ENCODE peak calls at places on chromosomes 5 and 9, in four cellular contexts. One of them, this sample, is unnamed.

GRCh38 chr9:926976-927375 is 49.5 kb upstream of the DMRT3 start:
- DNase-seq in K562: no peak
- DNase-seq in transverse colon: no peak
- DNase-seq in GM12892: no peak
- DNase-seq in this sample: no peak

GRCh38 chr5:138448481-138449398 is 9.9 kb downstream of the REEP2 start:
- DNase-seq in K562: no peak
- DNase-seq in transverse colon: no peak
- DNase-seq in GM12892: no peak
- DNase-seq in this sample: peak

GRCh38 chr5:91293131-91293530 is 90.0 kb downstream of the ARRDC3 start:
- DNase-seq in K562: no peak
- DNase-seq in transverse colon: no peak
- DNase-seq in GM12892: no peak
- DNase-seq in this sample: peak

GRCh38 chr5:66881475-66882161 is 285.4 kb downstream of the MAST4 start:
- DNase-seq in K562: no peak
- DNase-seq in transverse colon: no peak
- DNase-seq in GM12892: no peak
- DNase-seq in this sample: no peak

GRCh38 chr5:137666109-137666850 is 69.6 kb downstream of the KLHL3 start:
- DNase-seq in K562: no peak
- DNase-seq in transverse colon: no peak
- DNase-seq in GM12892: peak
- DNase-seq in this sample: no peak

GRCh38 chr5:14252793-14253192 is 109.7 kb downstream of the TRIO start:
- DNase-seq in K562: no peak
- DNase-seq in transverse colon: no peak
- DNase-seq in GM12892: no peak
- DNase-seq in this sample: no peak

GRCh38 chr5:156615901-156616300 is 234.2 kb upstream of the PPP1R2B start:
- DNase-seq in K562: no peak
- DNase-seq in transverse colon: no peak
- DNase-seq in GM12892: no peak
- DNase-seq in this sample: no peak

GRCh38 chr9:106958955-106959657 is 96.1 kb downstream of the ZNF462 start:
- DNase-seq in K562: no peak
- DNase-seq in transverse colon: no peak
- DNase-seq in GM12892: no peak
- DNase-seq in this sample: no peak

GRCh38 chr5:139741823-139742172 is 53.8 kb upstream of the PSD2 start:
- DNase-seq in K562: no peak
- DNase-seq in transverse colon: no peak
- DNase-seq in GM12892: no peak
- DNase-seq in this sample: no peak

DNA sequence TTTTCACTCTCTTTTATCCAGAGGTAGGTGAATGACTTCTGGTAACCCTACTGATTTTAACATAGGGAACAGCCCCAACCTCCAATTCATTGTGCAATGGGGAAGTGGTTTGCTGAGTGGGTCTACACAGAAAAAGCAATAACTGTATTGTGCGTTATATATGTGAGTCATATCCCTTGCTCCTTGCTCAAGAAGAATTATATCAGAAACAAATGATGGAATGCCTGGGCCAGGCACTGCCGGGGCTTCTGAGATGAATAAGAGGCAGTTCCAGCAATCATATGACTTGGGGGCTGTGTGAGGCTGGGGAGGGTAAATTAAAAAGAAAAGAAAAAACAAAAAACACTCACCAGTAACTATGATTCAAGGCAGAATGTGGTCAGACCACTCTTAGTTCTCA is 79.2 kb upstream of the ABCA1 start:
- DNase-seq in K562: no peak
- DNase-seq in transverse colon: peak
- DNase-seq in GM12892: no peak
- DNase-seq in this sample: peak
- TF ChIP-seq POLR2A in K562: no peak
- TF ChIP-seq POLR2A in transverse colon: no peak
- TF ChIP-seq POLR2A in GM12892: no peak
- TF ChIP-seq POLR2A in this sample: no peak

DNA sequence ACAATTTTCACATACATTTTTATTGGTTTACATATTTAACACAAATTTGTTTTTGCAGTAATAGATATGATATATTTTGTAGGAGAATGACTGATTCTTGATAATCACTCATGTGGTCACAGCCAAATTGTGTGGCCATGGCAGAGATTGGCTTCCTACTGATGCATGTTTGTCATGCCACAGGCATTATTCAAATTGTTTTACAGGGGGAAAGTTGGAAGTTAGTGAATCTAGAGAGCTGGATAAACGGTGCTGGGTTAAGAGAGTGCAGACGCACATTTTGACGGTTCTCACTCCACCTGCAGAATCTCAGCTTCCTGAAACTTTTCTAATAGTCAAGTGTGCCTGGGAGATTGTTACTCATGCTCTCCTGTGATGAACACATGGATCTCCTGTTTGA is 91.1 kb upstream of the FBN2 start:
- DNase-seq in K562: no peak
- DNase-seq in transverse colon: no peak
- DNase-seq in GM12892: no peak
- DNase-seq in this sample: no peak
- TF ChIP-seq POLR2A in K562: no peak
- TF ChIP-seq POLR2A in transverse colon: no peak
- TF ChIP-seq POLR2A in GM12892: no peak
- TF ChIP-seq POLR2A in this sample: no peak

GRCh38 chr5:134491841-134492442 is 33.5 kb upstream of the JADE2 start:
- DNase-seq in K562: no peak
- DNase-seq in transverse colon: no peak
- DNase-seq in GM12892: no peak
- DNase-seq in this sample: no peak
- TF ChIP-seq POLR2A in K562: no peak
- TF ChIP-seq POLR2A in transverse colon: no peak
- TF ChIP-seq POLR2A in GM12892: no peak
- TF ChIP-seq POLR2A in this sample: no peak

GRCh38 chr9:120926397-120926928 is at the start of gene TRAF1:
- DNase-seq in K562: no peak
- DNase-seq in transverse colon: no peak
- DNase-seq in GM12892: no peak
- DNase-seq in this sample: no peak
- TF ChIP-seq POLR2A in K562: no peak
- TF ChIP-seq POLR2A in transverse colon: no peak
- TF ChIP-seq POLR2A in GM12892: peak
- TF ChIP-seq POLR2A in this sample: no peak

GRCh38 chr5:88715503-88715902 is 167.5 kb downstream of the MEF2C start:
- DNase-seq in K562: no peak
- DNase-seq in transverse colon: no peak
- DNase-seq in GM12892: no peak
- DNase-seq in this sample: no peak
- TF ChIP-seq POLR2A in K562: no peak
- TF ChIP-seq POLR2A in transverse colon: no peak
- TF ChIP-seq POLR2A in GM12892: peak
- TF ChIP-seq POLR2A in this sample: no peak

GRCh38 chr9:36486933-36487481 is 85.7 kb upstream of the MELK start:
- DNase-seq in K562: peak
- DNase-seq in transverse colon: peak
- DNase-seq in GM12892: peak
- DNase-seq in this sample: no peak
- TF ChIP-seq POLR2A in K562: no peak
- TF ChIP-seq POLR2A in transverse colon: no peak
- TF ChIP-seq POLR2A in GM12892: peak
- TF ChIP-seq POLR2A in this sample: no peak

DNA sequence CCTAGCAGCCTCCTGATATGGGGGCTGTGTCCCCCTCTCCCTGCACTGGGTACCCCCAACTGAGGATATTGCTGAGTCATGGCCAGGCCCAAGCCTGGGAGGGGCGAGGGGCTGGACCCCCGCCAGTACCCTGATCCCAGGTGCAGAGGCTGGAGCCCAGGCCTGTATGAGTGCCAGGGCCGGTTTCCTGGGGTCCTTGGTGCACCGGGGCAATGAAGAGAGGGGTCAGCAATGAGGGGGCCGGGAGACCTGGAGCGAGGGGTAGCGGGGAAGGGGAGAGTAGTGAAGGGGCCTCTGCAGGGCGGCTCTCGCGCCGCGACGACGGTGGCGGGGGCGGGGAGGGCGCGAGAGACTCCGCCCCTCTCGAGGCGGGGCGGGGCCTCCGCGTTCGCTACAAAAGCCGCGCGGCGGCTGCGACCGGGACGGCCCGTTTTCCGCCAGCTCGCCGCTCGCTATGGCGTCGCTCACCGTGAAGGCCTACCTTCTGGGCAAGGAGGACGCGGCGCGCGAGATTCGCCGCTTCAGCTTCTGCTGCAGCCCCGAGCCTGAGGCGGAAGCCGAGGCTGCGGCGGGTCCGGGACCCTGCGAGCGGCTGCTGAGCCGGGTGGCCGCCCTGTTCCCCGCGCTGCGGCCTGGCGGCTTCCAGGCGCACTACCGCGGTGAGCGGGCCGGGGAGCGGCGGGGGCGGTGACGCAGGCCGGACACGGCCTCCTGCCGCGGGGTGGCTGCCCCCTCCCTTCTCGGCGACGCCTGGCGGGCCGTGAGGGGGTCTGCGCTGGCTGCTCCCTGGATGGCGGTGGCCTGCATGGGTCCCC is at the start of gene SQSTM1:
- DNase-seq in K562: peak
- DNase-seq in transverse colon: peak
- DNase-seq in GM12892: peak
- DNase-seq in this sample: peak
- TF ChIP-seq POLR2A in K562: peak
- TF ChIP-seq POLR2A in transverse colon: peak
- TF ChIP-seq POLR2A in GM12892: peak
- TF ChIP-seq POLR2A in this sample: peak

GRCh38 chr5:65562731-65563701 is at the start of the genes CENPK and PPWD1:
- DNase-seq in K562: peak
- DNase-seq in transverse colon: peak
- DNase-seq in GM12892: peak
- DNase-seq in this sample: peak
- TF ChIP-seq POLR2A in K562: peak
- TF ChIP-seq POLR2A in transverse colon: peak
- TF ChIP-seq POLR2A in GM12892: peak
- TF ChIP-seq POLR2A in this sample: peak

DNA sequence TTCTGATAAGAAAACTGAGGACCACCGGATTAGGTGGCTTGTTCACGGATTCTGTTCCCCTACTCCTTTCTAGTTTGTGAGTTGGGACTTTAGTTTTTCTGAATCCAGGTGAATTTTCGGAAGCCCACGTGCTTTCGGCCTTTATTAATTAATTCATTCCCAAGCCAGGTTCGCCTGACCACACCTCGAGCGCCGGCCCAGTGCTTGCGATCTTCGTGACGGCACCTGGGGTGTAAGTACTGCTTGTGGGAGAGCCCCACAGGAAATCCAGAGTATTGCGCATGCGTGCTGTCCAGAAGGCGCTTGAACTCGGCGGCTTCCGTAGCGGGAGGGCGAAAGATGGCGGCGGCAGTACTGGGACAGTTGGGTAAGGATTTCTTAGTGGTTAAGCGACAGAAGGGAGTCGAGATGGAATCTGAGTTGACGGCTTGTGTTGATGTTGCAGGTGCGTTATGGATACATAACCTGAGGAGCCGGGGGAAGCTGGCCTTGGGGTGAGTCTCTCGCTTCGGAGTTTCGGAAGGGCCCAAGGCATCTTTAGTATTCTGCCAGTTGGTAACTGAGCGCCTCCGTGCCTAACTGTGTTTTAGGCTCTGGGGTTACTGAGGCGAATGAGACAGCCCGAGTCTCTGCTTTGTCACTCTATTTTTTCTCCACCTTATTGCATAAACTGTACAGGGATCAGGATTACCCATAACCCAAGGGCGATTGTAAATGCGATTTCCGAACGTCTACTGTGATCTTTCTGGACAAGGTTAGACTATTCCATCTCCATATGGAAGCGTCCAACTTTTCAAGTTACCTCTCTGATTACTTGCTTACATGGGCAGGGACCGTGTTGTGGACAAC is at the start of gene MRPL22:
- DNase-seq in K562: peak
- DNase-seq in transverse colon: peak
- DNase-seq in GM12892: peak
- DNase-seq in this sample: peak
- TF ChIP-seq POLR2A in K562: peak
- TF ChIP-seq POLR2A in transverse colon: peak
- TF ChIP-seq POLR2A in GM12892: peak
- TF ChIP-seq POLR2A in this sample: peak

GRCh38 chr5:98929123-98929981 is 545 bp upstream of the CHD1 start:
- DNase-seq in K562: peak
- DNase-seq in transverse colon: peak
- DNase-seq in GM12892: peak
- DNase-seq in this sample: peak
- TF ChIP-seq POLR2A in K562: peak
- TF ChIP-seq POLR2A in transverse colon: peak
- TF ChIP-seq POLR2A in GM12892: peak
- TF ChIP-seq POLR2A in this sample: peak

This sample was measured in H54.